ENCODE peak calls at places on chromosome 14, in seven cellular contexts. J is kidney, Z is left ventricle myocardium inferior, H is H7, O is GM06990, I is adipocyte, W is upper lobe of left lung. P is an unnamed sample.

GRCh38 chr14:95490727-95491451 is 25.6 kb downstream of the SYNE3 start:
- DNase-seq in W (no peak), O (no peak), H (no peak), J (peak; percentile 26), I (no peak), Z (peak; percentile 61), P (peak; percentile 75)

GRCh38 chr14:72559227-72559626 is 334.7 kb downstream of the DPF3 start:
- DNase-seq in W (no peak), Z (no peak), J (no peak), I (no peak), O (no peak), H (no peak), P (no peak)

GRCh38 chr14:104895786-104896642 is 28.7 kb upstream of the PLD4 start:
- DNase-seq in H (peak; percentile 57), I (no peak), W (peak; percentile 85), Z (peak; percentile 14), J (peak; percentile 91), O (no peak), P (no peak)

GRCh38 chr14:42965512-42965911 is 1358.8 kb downstream of the LRFN5 start:
- DNase-seq in W (no peak), O (no peak), Z (no peak), J (no peak), I (no peak), H (peak; percentile 2), P (no peak)

GRCh38 chr14:23141706-23142467 is 22.8 kb upstream of the CEBPE start:
- DNase-seq in I (peak; percentile 94), W (no peak), H (no peak), O (no peak), J (no peak), Z (peak; percentile 79), P (peak; percentile 77)

GRCh38 chr14:92356677-92357076 is 33.7 kb downstream of the SLC24A4 start:
- DNase-seq in I (no peak), W (no peak), J (no peak), Z (no peak), O (no peak), H (no peak), P (no peak)

GRCh38 chr14:99838555-99839193 is 45.5 kb downstream of the EML1 start:
- DNase-seq in H (no peak), I (peak; percentile 8), J (no peak), W (peak; percentile 91), Z (no peak), O (no peak), P (no peak)

GRCh38 chr14:75689012-75689411 is 28.0 kb downstream of the TTLL5 start:
- DNase-seq in J (no peak), W (no peak), Z (peak; percentile 37), O (no peak), I (no peak), H (no peak), P (no peak)

GRCh38 chr14:32618991-32619390 is 289.9 kb downstream of the AKAP6 start:
- DNase-seq in H (no peak), O (no peak), I (no peak), Z (no peak), W (no peak), J (no peak), P (no peak)

GRCh38 chr14:82689948-82690347 is 1156.3 kb upstream of the SEL1L start:
- DNase-seq in W (no peak), H (no peak), Z (no peak), O (no peak), J (no peak), I (peak; percentile 2), P (no peak)

GRCh38 chr14:90758959-90759358 is 57.3 kb downstream of the TTC7B start:
- DNase-seq in O (no peak), Z (peak; percentile 74), W (peak; percentile 76), H (peak; percentile 27), I (peak; percentile 44), J (peak; percentile 89), P (peak; percentile 91)

GRCh38 chr14:90757452-90757851 is 58.8 kb downstream of the TTC7B start:
- DNase-seq in J (no peak), H (no peak), O (no peak), I (peak; percentile 15), Z (no peak), W (no peak), P (no peak)

GRCh38 chr14:90756755-90757345 is 59.4 kb downstream of the TTC7B start:
- DNase-seq in Z (no peak), H (peak; percentile 42), J (no peak), I (no peak), O (no peak), W (no peak), P (no peak)

GRCh38 chr14:90759370-90760054 is 56.7 kb downstream of the TTC7B start:
- DNase-seq in O (no peak), H (peak; percentile 8), I (no peak), W (no peak), Z (no peak), J (no peak), P (no peak)

GRCh38 chr14:90758028-90758889 is 58.0 kb downstream of the TTC7B start:
- DNase-seq in I (peak; percentile 97), J (peak; percentile 97), W (peak; percentile 99), O (peak; percentile 93), Z (peak; percentile 92), H (peak; percentile 99), P (peak; percentile 88)
- H3K4me3 ChIP-seq in I (peak overlapping the region; percentile 88), J (peak overlapping the region; percentile 79), W (peak overlapping the region; percentile 51), O (peak overlapping the region; percentile 68), Z (peak overlapping the region; percentile 72), H (peak overlapping the region; percentile 34), P (peak overlapping the region; percentile 48)

DNA sequence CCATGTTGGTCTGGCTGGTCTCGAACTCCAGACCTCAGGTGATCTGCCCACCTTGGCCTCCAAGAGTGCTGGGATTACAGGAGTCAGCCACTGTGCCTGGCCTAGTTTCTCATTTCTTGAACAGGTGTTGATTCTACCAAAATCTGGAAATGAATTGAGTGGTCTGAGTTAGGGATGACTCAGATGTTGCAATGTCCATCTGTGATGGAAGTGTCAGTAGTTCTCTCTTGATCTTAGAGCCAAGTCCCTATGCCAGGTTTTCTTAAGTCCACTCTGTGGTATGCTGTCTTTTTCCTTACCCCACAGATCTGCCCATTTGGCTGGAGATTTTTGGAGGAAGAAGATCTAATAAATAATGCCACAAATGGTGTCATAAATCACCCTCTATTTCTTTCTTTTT is 12.6 kb downstream of the SNAPC1 start:
- DNase-seq in H (no peak), I (no peak), O (no peak), J (no peak), W (no peak), Z (no peak), P (no peak)
- H3K36me3 ChIP-seq in H (peaks cover 11% of the 10 kb centered on the region), I (peaks cover 83% of the 10 kb centered on the region), O (no peaks in the 10 kb centered on the region), J (peaks cover 45% of the 10 kb centered on the region), W (peaks cover 19% of the 10 kb centered on the region), Z (peaks cover 86% of the 10 kb centered on the region), P (peaks cover 62% of the 10 kb centered on the region)

GRCh38 chr14:37599527-37600368 is 4.3 kb downstream of the TTC6 start:
- DNase-seq in O (no peak), W (peak; percentile 84), J (no peak), H (peak; percentile 87), Z (no peak), I (peak; percentile 28), P (no peak)

GRCh38 chr14:37597538-37598084 is 2.2 kb downstream of the TTC6 start:
- DNase-seq in I (peak; percentile 31), O (no peak), Z (no peak), H (peak; percentile 88), J (no peak), W (peak; percentile 30), P (no peak)

GRCh38 chr14:37600880-37601741 is 5.7 kb downstream of the TTC6 start:
- DNase-seq in H (no peak), I (no peak), Z (no peak), O (no peak), W (no peak), J (no peak), P (no peak)

GRCh38 chr14:37598085-37598972 is 2.9 kb downstream of the TTC6 start:
- DNase-seq in H (peak; percentile 81), O (no peak), W (peak; percentile 89), I (no peak), Z (no peak), J (no peak), P (no peak)

GRCh38 chr14:37598973-37599526 is 3.6 kb downstream of the TTC6 start:
- DNase-seq in Z (no peak), H (no peak), O (no peak), W (peak; percentile 43), I (no peak), J (no peak), P (no peak)
- H3K4me3 ChIP-seq in Z (peak overlapping the region; percentile 42), H (peak overlapping the region; percentile 41), O (no peak overlapping the region), W (peak overlapping the region; percentile 47), I (peak overlapping the region; percentile 37), J (no peak overlapping the region), P (peak overlapping the region; percentile 19)

GRCh38 chr14:50452285-50452684 is 55.6 kb upstream of the CDKL1 start:
- DNase-seq in I (peak; percentile 54), J (no peak), W (no peak), Z (no peak), O (no peak), H (no peak), P (no peak)
- H3K36me3 ChIP-seq in I (peaks cover 62% of the 10 kb centered on the region), J (peaks cover 25% of the 10 kb centered on the region), W (peaks cover 12% of the 10 kb centered on the region), Z (peaks cover 83% of the 10 kb centered on the region), O (peaks cover 2% of the 10 kb centered on the region), H (no peaks in the 10 kb centered on the region), P (peaks cover 69% of the 10 kb centered on the region)

DNA sequence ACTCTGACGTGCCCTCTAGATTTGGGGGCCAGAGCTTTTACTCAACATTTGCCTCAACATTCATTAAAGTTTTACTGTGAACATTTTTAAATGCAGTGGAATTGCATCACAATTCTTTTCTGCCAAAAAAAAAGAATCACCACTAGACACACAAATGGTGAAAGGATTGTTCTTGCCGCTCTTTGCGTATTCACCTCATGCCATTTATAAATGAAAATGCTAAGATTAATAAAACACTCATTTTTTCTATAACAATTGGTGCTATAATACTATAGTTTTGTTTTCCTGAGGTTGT is 985 bp downstream of the RHOJ start:
- DNase-seq in I (peak; percentile 46), O (no peak), W (no peak), Z (no peak), H (no peak), J (no peak), P (no peak)
- H3K4me3 ChIP-seq in I (peak overlapping the region; percentile 81), O (no peak overlapping the region), W (peak overlapping the region; percentile 52), Z (peak overlapping the region; percentile 67), H (no peak overlapping the region), J (peak overlapping the region; percentile 67), P (peak overlapping the region; percentile 47)

DNA sequence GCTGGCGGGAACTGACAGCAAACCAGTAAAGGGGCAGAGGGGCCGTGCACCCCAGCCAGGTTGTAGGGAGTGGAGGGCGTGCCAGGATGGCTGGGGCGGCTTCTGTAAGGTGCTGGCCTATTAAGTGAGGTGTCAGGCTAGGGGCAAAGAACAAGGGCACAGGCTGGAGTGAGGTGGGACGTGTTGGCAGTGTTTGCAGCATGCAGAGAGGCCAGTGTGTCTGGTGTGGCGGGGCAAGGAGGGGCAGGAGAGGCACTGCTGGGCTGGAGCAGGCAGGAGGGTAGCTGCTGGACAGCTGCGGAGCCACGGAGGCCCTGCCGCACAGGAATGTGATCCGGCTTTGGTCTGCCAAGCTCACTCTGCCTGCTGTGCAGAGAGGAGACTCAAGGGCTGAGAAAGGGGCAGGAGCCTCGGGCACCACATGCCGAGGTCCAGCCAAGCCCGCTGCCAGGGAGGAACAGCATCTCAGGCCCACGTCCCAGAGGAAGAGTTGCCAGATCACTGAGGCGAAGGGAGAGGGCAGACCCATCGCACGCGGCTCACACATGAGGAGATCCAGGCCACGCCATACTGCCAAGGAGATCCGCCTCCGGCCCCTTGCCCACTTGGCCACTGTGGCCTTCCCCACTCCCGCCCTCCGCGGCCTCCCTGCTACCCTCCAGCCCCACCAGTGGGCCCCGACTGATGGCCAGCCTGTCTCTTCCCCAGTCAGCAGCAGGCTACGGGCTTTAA is 46.8 kb downstream of the AMN start:
- DNase-seq in W (peak; percentile 71), Z (no peak), H (no peak), O (no peak), I (no peak), J (no peak), P (no peak)
- H3K36me3 ChIP-seq in W (peaks cover 78% of the 10 kb centered on the region), Z (peaks cover 100% of the 10 kb centered on the region), H (peaks cover 40% of the 10 kb centered on the region), O (peaks cover 8% of the 10 kb centered on the region), I (peaks cover 96% of the 10 kb centered on the region), J (peaks cover 85% of the 10 kb centered on the region), P (peaks cover 95% of the 10 kb centered on the region)